ENCODE peak calls at places on chromosomes 12 and 14, in five cellular contexts. E is upper lobe of left lung; G is SJCRH30; U is CD8-positive, alpha-beta T cell; K is neuronal stem cell. L is an unnamed sample. For H3K27me3, the result is how much of the 10 kb centered on the place peaks cover.

GRCh38 chr12:95671265-95671664 is 119.3 kb downstream of the NTN4 start:
- DNase-seq in E (no peak), G (no peak), U (no peak), K (no peak), L (no peak)

GRCh38 chr12:119179335-119180021 is 747 bp downstream of the HSPB8 start:
- DNase-seq in E (peak), G (peak), U (no peak), K (no peak), L (peak)

GRCh38 chr12:66129934-66130266 is 650 bp downstream of the LLPH start:
- DNase-seq in E (no peak), G (no peak), U (no peak), K (no peak), L (no peak)

GRCh38 chr12:39581592-39581991 is 38.0 kb downstream of the ABCD2 start:
- DNase-seq in E (no peak), G (no peak), U (no peak), K (no peak), L (no peak)

GRCh38 chr12:98741615-98742265 is 96.7 kb downstream of the APAF1 start:
- DNase-seq in E (no peak), G (peak), U (no peak), K (no peak), L (no peak)

GRCh38 chr14:52834440-52834842 is 43.0 kb upstream of the GNPNAT1 start:
- DNase-seq in E (no peak), G (no peak), U (no peak), K (no peak), L (no peak)

GRCh38 chr12:67911293-67911637 is 78.0 kb upstream of the IFNG-AS1 start:
- DNase-seq in E (no peak), G (no peak), U (no peak), K (no peak), L (no peak)

GRCh38 chr14:74945852-74946658 is 9.3 kb downstream of the PGF start:
- DNase-seq in E (peak), G (peak), U (peak), K (peak), L (peak)

GRCh38 chr12:108442077-108442476 is 73.0 kb upstream of the FICD start:
- DNase-seq in E (no peak), G (peak), U (no peak), K (no peak), L (no peak)

GRCh38 chr14:23066855-23067744 is 9.8 kb upstream of the CDH24 start:
- DNase-seq in E (peak), G (no peak), U (no peak), K (no peak), L (no peak)

DNA sequence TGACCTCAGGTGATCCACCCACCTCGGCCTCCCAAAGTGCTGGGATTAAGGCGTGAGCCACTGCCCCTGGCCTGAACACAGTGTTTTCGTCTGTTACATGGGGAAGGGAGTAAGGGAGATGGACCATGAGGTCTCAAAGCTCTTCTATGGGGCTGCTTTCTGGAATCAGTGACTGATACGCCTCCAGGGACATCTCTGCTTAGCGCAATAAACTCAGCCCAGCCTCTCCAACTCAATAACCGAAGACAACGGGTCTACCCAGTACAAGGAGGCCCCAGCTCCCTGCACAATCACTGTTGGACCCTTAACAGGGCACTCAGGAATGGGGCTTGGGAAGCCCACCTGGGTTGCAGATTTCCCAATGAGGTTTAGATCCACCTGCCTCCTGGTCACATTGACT is 42.6 kb upstream of the CHGA start:
- DNase-seq in E (no peak), G (no peak), U (no peak), K (no peak), L (no peak)
- H3K27me3 ChIP-seq in E (under half), G (under half), U (under half), K (under half), L (under half)

GRCh38 chr12:117499759-117500485 is 138.5 kb upstream of the NOS1 start:
- DNase-seq in E (no peak), G (no peak), U (no peak), K (no peak), L (no peak)

GRCh38 chr12:117497407-117497806 is 136.0 kb upstream of the NOS1 start:
- DNase-seq in E (no peak), G (no peak), U (no peak), K (no peak), L (no peak)

GRCh38 chr12:117498880-117499279 is 137.5 kb upstream of the NOS1 start:
- DNase-seq in E (no peak), G (no peak), U (no peak), K (no peak), L (no peak)

GRCh38 chr12:117501066-117501465 is 139.6 kb upstream of the NOS1 start:
- DNase-seq in E (no peak), G (no peak), U (no peak), K (no peak), L (no peak)

DNA sequence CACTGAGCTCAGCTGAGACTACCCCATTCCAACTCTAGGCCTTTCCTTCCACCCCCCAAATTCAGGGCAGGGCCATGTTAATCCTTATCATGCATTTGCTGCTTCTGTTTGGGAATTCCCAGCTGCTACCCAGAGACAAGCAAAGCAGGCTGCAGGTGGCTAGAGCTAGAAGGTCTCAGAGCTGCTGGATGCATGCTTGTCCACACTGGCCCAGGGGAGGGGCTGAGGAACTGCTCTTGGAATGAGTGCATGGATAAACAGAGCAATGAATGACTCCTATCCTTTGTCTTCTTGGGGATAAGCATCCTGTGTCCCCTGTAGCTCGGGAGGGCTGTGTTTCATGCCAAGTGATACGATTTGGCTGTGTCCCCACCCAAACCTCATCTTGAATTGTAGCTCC is 136.8 kb upstream of the NOS1 start:
- DNase-seq in E (no peak), G (no peak), U (no peak), K (no peak), L (no peak)
- H3K27me3 ChIP-seq in E (under half), G (under half), U (under half), K (under half), L (under half)

DNA sequence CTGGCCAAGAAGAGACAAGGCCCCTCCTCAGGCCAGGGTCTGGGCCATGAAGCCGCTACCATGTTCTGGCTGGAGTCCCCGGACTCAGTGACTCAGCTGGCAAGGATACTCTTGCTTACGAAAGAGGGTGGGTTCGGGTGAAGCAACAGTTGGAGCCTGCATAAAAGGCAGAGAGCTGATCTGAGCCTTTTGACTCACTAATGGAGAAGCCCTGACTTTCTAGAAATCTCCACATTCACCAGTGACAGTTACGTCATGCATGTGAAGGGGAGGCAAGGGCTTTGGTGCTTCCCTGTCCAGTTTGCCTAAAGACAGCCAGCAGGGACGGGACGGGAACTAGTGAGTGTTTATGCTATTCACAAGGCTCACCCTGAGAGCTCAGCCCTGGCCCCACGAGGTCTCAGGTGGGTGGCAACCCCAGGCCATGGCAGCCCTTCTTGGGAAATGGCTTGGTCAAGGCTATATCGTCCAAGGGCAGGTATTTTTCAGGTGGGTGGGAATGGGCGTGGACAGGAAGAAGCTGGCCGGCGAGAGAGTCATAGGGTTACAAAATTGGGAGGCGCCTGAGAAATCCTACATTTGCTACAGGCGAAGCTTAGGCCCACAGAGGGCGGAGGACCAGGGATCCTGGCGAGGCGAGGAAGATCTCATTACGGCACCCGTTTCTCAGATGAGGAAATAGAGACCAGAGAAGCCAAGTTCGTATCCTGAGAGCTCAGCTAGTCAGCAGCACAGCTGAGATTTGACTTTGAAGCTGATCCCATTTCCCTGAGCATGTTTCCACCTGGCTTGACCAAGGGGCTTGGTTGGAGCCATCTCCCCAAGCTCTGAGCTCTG is 314.6 kb downstream of the BCL11B start:
- DNase-seq in E (no peak), G (no peak), U (no peak), K (no peak), L (peak)
- H3K27me3 ChIP-seq in E (under half), G (under half), U (under half), K (under half), L (under half)

GRCh38 chr12:53968214-53969127 is 4.5 kb upstream of the HOXC11 start:
- DNase-seq in E (no peak), G (no peak), U (no peak), K (no peak), L (peak)
- H3K27me3 ChIP-seq in E (half or more), G (under half), U (half or more), K (half or more), L (under half)

GRCh38 chr12:132608231-132609171 is 1.9 kb downstream of the LRCOL1 start:
- DNase-seq in E (no peak), G (no peak), U (no peak), K (no peak), L (no peak)
- H3K27me3 ChIP-seq in E (under half), G (under half), U (under half), K (under half), L (under half)

DNA sequence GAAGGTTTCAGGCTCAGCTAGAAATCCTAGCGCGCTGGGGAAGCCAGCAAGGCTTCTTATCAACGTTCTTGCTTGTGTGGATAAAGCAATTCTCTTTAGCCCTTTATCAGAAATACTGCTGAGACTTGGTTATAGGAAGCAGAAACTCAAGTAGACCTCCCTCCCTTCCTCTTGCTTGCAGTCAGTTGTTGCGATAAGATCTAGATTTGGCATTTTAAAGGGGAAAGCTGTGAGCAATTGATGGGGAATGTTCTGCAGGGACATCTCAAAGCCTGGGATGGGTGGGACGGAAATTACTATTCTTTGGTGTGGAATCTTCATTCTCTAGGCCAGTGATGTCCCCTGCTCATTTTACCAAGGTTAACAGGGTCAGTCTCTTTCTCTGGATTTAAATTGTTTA is 76.4 kb upstream of the ANO4 start:
- DNase-seq in E (no peak), G (no peak), U (no peak), K (no peak), L (no peak)
- H3K27me3 ChIP-seq in E (under half), G (under half), U (under half), K (under half), L (under half)